ENCODE peak calls at places on chromosomes 6 and 20, in four cellular contexts. U is PC-3, D is GM23338, P is fibroblast of mammary gland. F is an unnamed sample.

GRCh38 chr20:46226602-46227001 is 81.7 kb downstream of the CDH22 start:
- DNase-seq in U (peak; percentile 70), D (no peak), P (peak; percentile 64), F (peak; percentile 23)

GRCh38 chr20:35257175-35257909 is 20.6 kb downstream of the MMP24OS start:
- DNase-seq in U (peak; percentile 8), D (no peak), P (peak; percentile 34), F (no peak)

GRCh38 chr6:112153926-112154621 is 66.7 kb downstream of the FAM229B start:
- DNase-seq in U (peak; percentile 48), D (no peak), P (peak; percentile 89), F (peak; percentile 53)

GRCh38 chr6:32085759-32086458 is 23.2 kb downstream of the TNXB start:
- DNase-seq in U (no peak), D (no peak), P (no peak), F (no peak)

GRCh38 chr6:75602164-75602896 is 650 bp downstream of the SENP6 start:
- DNase-seq in U (no peak), D (peak; percentile 66), P (peak; percentile 31), F (peak; percentile 71)

GRCh38 chr6:125123468-125124249 is 29.9 kb upstream of the TPD52L1 start:
- DNase-seq in U (no peak), D (no peak), P (peak; percentile 10), F (no peak)

GRCh38 chr6:107083047-107083768 is 32.1 kb downstream of the BEND3 start:
- DNase-seq in U (no peak), D (no peak), P (no peak), F (no peak)

GRCh38 chr20:38131588-38132121 is 33.4 kb downstream of the TGM2 start:
- DNase-seq in U (peak; percentile 53), D (no peak), P (no peak), F (no peak)

GRCh38 chr20:8094415-8094818 is 37.6 kb upstream of the PLCB1 start:
- DNase-seq in U (peak; percentile 46), D (no peak), P (peak; percentile 78), F (no peak)

GRCh38 chr6:11705069-11705468 is 73.5 kb downstream of the ADTRP start:
- DNase-seq in U (no peak), D (no peak), P (no peak), F (no peak)

GRCh38 chr6:155519339-155519738 is 63.7 kb upstream of the NOX3 start:
- DNase-seq in U (no peak), D (no peak), P (no peak), F (no peak)

GRCh38 chr6:169977434-169978265 is 226.2 kb downstream of the ERMARD start:
- DNase-seq in U (no peak), D (no peak), P (no peak), F (no peak)

GRCh38 chr6:51963980-51964379 is 123.4 kb downstream of the PKHD1 start:
- DNase-seq in U (no peak), D (no peak), P (no peak), F (no peak)

GRCh38 chr20:34987288-34988175 is 31.9 kb downstream of the MYH7B start:
- DNase-seq in U (no peak), D (no peak), P (no peak), F (no peak)

GRCh38 chr6:158706369-158706982 is 56.6 kb downstream of the SYTL3 start:
- DNase-seq in U (peak; percentile 60), D (peak; percentile 73), P (peak; percentile 65), F (peak; percentile 33)

GRCh38 chr6:143545976-143546547 is 34.5 kb upstream of the FUCA2 start:
- DNase-seq in U (no peak), D (no peak), P (no peak), F (peak; percentile 50)

GRCh38 chr20:58694241-58695083 is 1.9 kb downstream of the NPEPL1 start:
- DNase-seq in U (no peak), D (no peak), P (no peak), F (no peak)

GRCh38 chr20:63979221-63979548 is 257 bp downstream of the SAMD10 start:
- DNase-seq in U (no peak), D (no peak), P (no peak), F (no peak)

GRCh38 chr6:145815875-145816274 is 1.3 kb upstream of the FBXO30 start:
- DNase-seq in U (no peak), D (no peak), P (peak; percentile 35), F (no peak)

DNA sequence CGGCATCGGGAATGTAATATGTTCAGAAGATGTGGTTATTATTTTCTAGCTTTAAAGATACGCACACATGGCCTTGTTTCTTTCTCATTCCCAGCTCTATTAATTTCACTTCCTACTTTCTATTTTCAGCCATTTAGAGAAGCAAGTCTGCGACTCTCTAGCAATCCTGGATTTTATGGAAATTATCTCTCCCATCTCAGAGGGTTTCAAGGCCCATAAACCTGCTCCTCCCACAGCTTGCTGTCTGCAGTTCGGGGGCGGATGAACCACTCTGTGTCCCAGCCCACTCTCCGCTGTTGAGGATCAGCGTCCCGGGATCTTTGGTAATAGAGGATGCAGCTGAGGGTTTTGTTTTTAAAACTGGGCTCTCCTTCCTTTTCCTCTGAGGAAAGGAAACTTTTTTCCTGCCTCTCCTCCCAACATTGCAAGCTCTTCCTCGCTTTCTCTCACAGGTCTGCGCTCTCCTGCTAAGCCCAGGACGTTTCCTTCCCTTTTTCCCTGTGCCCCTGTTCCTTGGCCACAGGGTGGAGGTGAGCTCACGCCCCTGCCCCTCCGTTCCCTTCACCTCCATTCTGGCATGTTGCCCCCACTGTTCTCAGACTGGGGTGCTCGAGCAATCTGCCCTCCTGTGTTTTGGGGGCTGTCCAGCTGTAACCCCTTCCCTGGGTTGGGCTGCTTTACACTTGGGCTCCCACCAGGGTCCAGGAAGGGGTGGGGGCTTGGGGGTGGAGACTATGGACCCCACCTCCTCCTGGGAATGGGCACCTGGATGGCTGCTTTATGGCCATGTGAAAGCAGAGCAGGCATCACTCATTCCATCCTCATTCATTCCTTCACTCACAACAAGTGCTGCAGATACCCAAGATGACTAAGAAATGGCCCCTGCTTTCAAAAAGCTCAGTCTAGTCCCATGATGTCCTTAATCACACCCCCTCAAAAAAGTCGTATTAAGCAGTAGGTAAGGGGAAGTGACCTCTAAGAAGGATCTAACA is 54.9 kb downstream of the ZBTB9 start:
- DNase-seq in U (no peak), D (peak; percentile 68), P (no peak), F (no peak)
- H3K4me3 ChIP-seq in U (no peak overlapping the region), D (peak overlapping the region; percentile 55), P (no peak overlapping the region), F (no peak overlapping the region)

GRCh38 chr20:21398109-21398480 is 769 bp upstream of the NKX2-4 start:
- DNase-seq in U (no peak), D (no peak), P (no peak), F (no peak)
- H3K4me3 ChIP-seq in U (no peak overlapping the region), D (peak overlapping the region; percentile 44), P (no peak overlapping the region), F (no peak overlapping the region)

DNA sequence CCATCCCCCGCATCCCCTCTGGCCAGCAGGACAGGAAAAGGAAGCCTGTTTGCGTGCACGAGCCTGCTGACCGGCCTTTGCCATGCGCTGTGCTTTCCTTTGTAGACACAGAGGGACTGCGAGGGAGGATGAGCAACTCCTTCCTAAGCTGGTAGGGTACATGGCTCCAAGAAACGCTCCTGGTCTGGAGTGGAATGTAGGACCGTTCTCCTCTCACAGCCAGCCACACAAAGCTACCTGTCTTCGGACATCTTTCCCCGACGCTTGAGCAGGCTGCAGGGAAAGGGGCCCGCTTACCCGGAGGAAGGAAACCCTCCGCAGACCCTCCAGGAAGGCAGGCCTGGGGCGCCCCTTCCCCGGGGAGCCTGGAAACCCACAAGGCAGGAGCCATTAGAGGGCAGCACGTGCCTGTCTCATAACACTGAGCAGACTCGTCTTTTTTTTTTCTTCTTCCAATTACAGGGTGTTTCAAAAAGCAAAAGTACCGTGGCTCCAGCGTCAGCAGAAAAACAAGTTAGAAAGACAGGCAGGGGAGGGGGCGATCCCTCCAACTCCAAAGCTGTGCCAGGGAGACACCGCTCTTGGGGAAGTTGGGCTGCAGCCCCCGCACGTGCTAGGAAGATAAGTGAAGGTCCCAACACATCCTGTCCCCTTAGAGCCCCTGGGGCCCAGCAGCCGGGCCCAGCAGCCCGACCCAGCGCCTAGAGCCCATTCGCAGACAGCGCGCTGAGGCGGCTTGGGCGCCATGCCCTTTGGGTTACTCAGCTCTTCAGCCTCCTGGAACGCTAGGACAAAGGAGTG is 136.0 kb downstream of the LY86 start:
- DNase-seq in U (peak; percentile 73), D (peak; percentile 82), P (peak; percentile 80), F (peak; percentile 55)
- H3K4me3 ChIP-seq in U (peak overlapping the region; percentile 37), D (peak overlapping the region; percentile 45), P (peak overlapping the region; percentile 29), F (peak overlapping the region; percentile 34)

GRCh38 chr6:1312193-1312443 is 220 bp downstream of the FOXQ1 start:
- DNase-seq in U (no peak), D (no peak), P (no peak), F (no peak)
- H3K4me3 ChIP-seq in U (peak overlapping the region; percentile 79), D (peak overlapping the region; percentile 67), P (no peak overlapping the region), F (peak overlapping the region; percentile 74)

GRCh38 chr6:21595951-21596378 is 2.4 kb downstream of the SOX4 start:
- DNase-seq in U (no peak), D (no peak), P (no peak), F (no peak)

GRCh38 chr6:21598662-21599061 is 5.1 kb downstream of the SOX4 start:
- DNase-seq in U (peak; percentile 19), D (peak; percentile 56), P (peak; percentile 21), F (peak; percentile 26)

GRCh38 chr6:21596379-21597242 is 3.1 kb downstream of the SOX4 start:
- DNase-seq in U (peak; percentile 66), D (peak; percentile 73), P (peak; percentile 61), F (peak; percentile 59)

GRCh38 chr6:21597706-21598273 is 4.2 kb downstream of the SOX4 start:
- DNase-seq in U (peak; percentile 32), D (no peak), P (peak; percentile 46), F (peak; percentile 35)

DNA sequence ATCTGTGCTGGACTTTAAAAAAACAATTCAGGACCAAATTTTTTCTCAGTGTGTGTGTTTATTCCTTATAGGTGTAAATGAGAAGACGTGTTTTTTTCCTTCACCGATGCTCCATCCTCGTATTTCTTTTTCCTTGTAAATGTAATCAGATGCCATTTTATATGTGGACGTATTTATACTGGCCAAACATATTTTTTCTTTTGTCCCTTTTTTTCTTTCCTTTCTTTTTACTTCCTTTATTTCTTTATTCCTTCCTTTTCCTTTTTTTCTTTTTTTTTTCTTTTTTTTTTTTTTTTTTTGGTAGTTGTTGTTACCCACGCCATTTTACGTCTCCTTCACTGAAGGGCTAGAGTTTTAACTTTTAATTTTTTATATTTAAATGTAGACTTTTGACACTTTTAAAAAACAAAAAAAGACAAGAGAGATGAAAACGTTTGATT is 3.7 kb downstream of the SOX4 start:
- DNase-seq in U (no peak), D (no peak), P (no peak), F (peak; percentile 48)
- H3K4me3 ChIP-seq in U (peak overlapping the region; percentile 99), D (peak overlapping the region; percentile 75), P (peak overlapping the region; percentile 68), F (peak overlapping the region; percentile 98)

GRCh38 chr20:33030076-33030475 is 1.4 kb upstream of the BPIFB6 start:
- DNase-seq in U (no peak), D (no peak), P (no peak), F (no peak)
- H3K4me3 ChIP-seq in U (no peak overlapping the region), D (no peak overlapping the region), P (no peak overlapping the region), F (no peak overlapping the region)

GRCh38 chr6:35611235-35611634 is 77.5 kb downstream of the FKBP5 start:
- DNase-seq in U (no peak), D (peak; percentile 39), P (peak; percentile 47), F (no peak)
- H3K4me3 ChIP-seq in U (no peak overlapping the region), D (no peak overlapping the region), P (no peak overlapping the region), F (no peak overlapping the region)

DNA sequence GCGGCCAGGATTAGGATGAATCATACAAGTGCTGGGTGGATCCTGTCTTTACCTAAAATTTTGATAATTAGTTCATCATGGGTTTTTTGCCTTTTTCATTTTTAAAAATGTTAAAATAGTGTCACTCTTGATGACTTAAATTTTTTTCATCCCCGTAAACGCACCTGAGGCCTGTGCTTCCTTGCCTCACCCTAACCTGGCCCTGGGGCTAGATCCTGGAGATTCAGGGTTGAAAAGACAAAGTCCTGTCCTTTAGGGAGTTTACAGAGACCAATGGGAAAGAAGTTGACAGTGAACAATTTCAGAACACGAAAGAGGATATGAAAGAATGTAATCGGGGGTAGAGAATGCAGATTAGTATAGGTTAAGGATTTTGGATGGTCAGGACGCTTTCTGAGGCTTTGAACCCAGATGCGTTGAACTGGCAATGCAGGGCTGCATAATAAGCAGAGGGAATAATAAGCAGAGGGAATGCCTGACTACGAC is 1.6 kb upstream of the FBXO5 start:
- DNase-seq in U (no peak), D (no peak), P (no peak), F (no peak)
- H3K4me3 ChIP-seq in U (peak overlapping the region; percentile 83), D (peak overlapping the region; percentile 97), P (peak overlapping the region; percentile 92), F (peak overlapping the region; percentile 68)

F was measured in mammary epithelial cell.